ENCODE peak calls at places on chromosomes 6 and 20, in six cellular contexts. One of them, this sample, is unnamed.
A peak's percentile ranks its signal among the peaks of the same experiment; 100 is the strongest.

GRCh38 chr6:133964052-133964451 is 11.0 kb downstream of the TBPL1 start:
- DNase-seq in left lung: no peak
- DNase-seq in mesothelial cell of epicardium: no peak
- DNase-seq in stimulated activated CD4-positive, alpha-beta T cell treated with anti-CD3 and anti-CD28 coated beads, Interleukin-15, amount 100 ng/mL, for 1 hour: no peak
- DNase-seq in stimulated activated CD8-positive, alpha-beta memory T cell treated with anti-CD3 and anti-CD28 coated beads, Interleukin-2, amount 100 ng/mL, for 1 hour: no peak
- DNase-seq in activated T-cell treated with anti-CD3 and anti-CD28 coated beads, Interleukin-2, amount 50 U/mL, for 72 hours: no peak
- DNase-seq in this sample: no peak

GRCh38 chr6:142945446-142946180 is 637 bp upstream of the HIVEP2 start:
- DNase-seq in left lung: peak; percentile 86
- DNase-seq in mesothelial cell of epicardium: peak; percentile 69
- DNase-seq in stimulated activated CD4-positive, alpha-beta T cell treated with anti-CD3 and anti-CD28 coated beads, Interleukin-15, amount 100 ng/mL, for 1 hour: peak; percentile 42
- DNase-seq in stimulated activated CD8-positive, alpha-beta memory T cell treated with anti-CD3 and anti-CD28 coated beads, Interleukin-2, amount 100 ng/mL, for 1 hour: peak; percentile 31
- DNase-seq in activated T-cell treated with anti-CD3 and anti-CD28 coated beads, Interleukin-2, amount 50 U/mL, for 72 hours: peak; percentile 69
- DNase-seq in this sample: peak; percentile 71

GRCh38 chr6:143878272-143878760 is 14.0 kb downstream of the ZC2HC1B start:
- DNase-seq in left lung: no peak
- DNase-seq in mesothelial cell of epicardium: no peak
- DNase-seq in stimulated activated CD4-positive, alpha-beta T cell treated with anti-CD3 and anti-CD28 coated beads, Interleukin-15, amount 100 ng/mL, for 1 hour: no peak
- DNase-seq in stimulated activated CD8-positive, alpha-beta memory T cell treated with anti-CD3 and anti-CD28 coated beads, Interleukin-2, amount 100 ng/mL, for 1 hour: no peak
- DNase-seq in activated T-cell treated with anti-CD3 and anti-CD28 coated beads, Interleukin-2, amount 50 U/mL, for 72 hours: no peak
- DNase-seq in this sample: no peak

GRCh38 chr20:5973172-5973571 is 22.7 kb downstream of the MCM8 start:
- DNase-seq in left lung: no peak
- DNase-seq in mesothelial cell of epicardium: no peak
- DNase-seq in stimulated activated CD4-positive, alpha-beta T cell treated with anti-CD3 and anti-CD28 coated beads, Interleukin-15, amount 100 ng/mL, for 1 hour: no peak
- DNase-seq in stimulated activated CD8-positive, alpha-beta memory T cell treated with anti-CD3 and anti-CD28 coated beads, Interleukin-2, amount 100 ng/mL, for 1 hour: no peak
- DNase-seq in activated T-cell treated with anti-CD3 and anti-CD28 coated beads, Interleukin-2, amount 50 U/mL, for 72 hours: no peak
- DNase-seq in this sample: no peak

GRCh38 chr6:52457096-52457495 is 37.0 kb downstream of the EFHC1 start:
- DNase-seq in left lung: no peak
- DNase-seq in mesothelial cell of epicardium: no peak
- DNase-seq in stimulated activated CD4-positive, alpha-beta T cell treated with anti-CD3 and anti-CD28 coated beads, Interleukin-15, amount 100 ng/mL, for 1 hour: no peak
- DNase-seq in stimulated activated CD8-positive, alpha-beta memory T cell treated with anti-CD3 and anti-CD28 coated beads, Interleukin-2, amount 100 ng/mL, for 1 hour: no peak
- DNase-seq in activated T-cell treated with anti-CD3 and anti-CD28 coated beads, Interleukin-2, amount 50 U/mL, for 72 hours: no peak
- DNase-seq in this sample: no peak

GRCh38 chr6:101011165-101011564 is 130.0 kb upstream of the ASCC3 start:
- DNase-seq in left lung: no peak
- DNase-seq in mesothelial cell of epicardium: no peak
- DNase-seq in stimulated activated CD4-positive, alpha-beta T cell treated with anti-CD3 and anti-CD28 coated beads, Interleukin-15, amount 100 ng/mL, for 1 hour: no peak
- DNase-seq in stimulated activated CD8-positive, alpha-beta memory T cell treated with anti-CD3 and anti-CD28 coated beads, Interleukin-2, amount 100 ng/mL, for 1 hour: no peak
- DNase-seq in activated T-cell treated with anti-CD3 and anti-CD28 coated beads, Interleukin-2, amount 50 U/mL, for 72 hours: no peak
- DNase-seq in this sample: no peak

GRCh38 chr20:4457566-4458543 is 263.9 kb upstream of the PRND start:
- DNase-seq in left lung: no peak
- DNase-seq in mesothelial cell of epicardium: no peak
- DNase-seq in stimulated activated CD4-positive, alpha-beta T cell treated with anti-CD3 and anti-CD28 coated beads, Interleukin-15, amount 100 ng/mL, for 1 hour: no peak
- DNase-seq in stimulated activated CD8-positive, alpha-beta memory T cell treated with anti-CD3 and anti-CD28 coated beads, Interleukin-2, amount 100 ng/mL, for 1 hour: no peak
- DNase-seq in activated T-cell treated with anti-CD3 and anti-CD28 coated beads, Interleukin-2, amount 50 U/mL, for 72 hours: no peak
- DNase-seq in this sample: no peak

GRCh38 chr6:85453490-85453889 is 3.6 kb downstream of the NT5E start:
- DNase-seq in left lung: no peak
- DNase-seq in mesothelial cell of epicardium: no peak
- DNase-seq in stimulated activated CD4-positive, alpha-beta T cell treated with anti-CD3 and anti-CD28 coated beads, Interleukin-15, amount 100 ng/mL, for 1 hour: no peak
- DNase-seq in stimulated activated CD8-positive, alpha-beta memory T cell treated with anti-CD3 and anti-CD28 coated beads, Interleukin-2, amount 100 ng/mL, for 1 hour: no peak
- DNase-seq in activated T-cell treated with anti-CD3 and anti-CD28 coated beads, Interleukin-2, amount 50 U/mL, for 72 hours: no peak
- DNase-seq in this sample: no peak

GRCh38 chr6:6699741-6700367 is 111.3 kb downstream of the LY86 start:
- DNase-seq in left lung: no peak
- DNase-seq in mesothelial cell of epicardium: peak; percentile 82
- DNase-seq in stimulated activated CD4-positive, alpha-beta T cell treated with anti-CD3 and anti-CD28 coated beads, Interleukin-15, amount 100 ng/mL, for 1 hour: no peak
- DNase-seq in stimulated activated CD8-positive, alpha-beta memory T cell treated with anti-CD3 and anti-CD28 coated beads, Interleukin-2, amount 100 ng/mL, for 1 hour: no peak
- DNase-seq in activated T-cell treated with anti-CD3 and anti-CD28 coated beads, Interleukin-2, amount 50 U/mL, for 72 hours: no peak
- DNase-seq in this sample: peak; percentile 81

GRCh38 chr6:24666097-24666615 is 543 bp downstream of the TDP2 start:
- DNase-seq in left lung: peak; percentile 82
- DNase-seq in mesothelial cell of epicardium: peak; percentile 72
- DNase-seq in stimulated activated CD4-positive, alpha-beta T cell treated with anti-CD3 and anti-CD28 coated beads, Interleukin-15, amount 100 ng/mL, for 1 hour: peak; percentile 33
- DNase-seq in stimulated activated CD8-positive, alpha-beta memory T cell treated with anti-CD3 and anti-CD28 coated beads, Interleukin-2, amount 100 ng/mL, for 1 hour: peak; percentile 10
- DNase-seq in activated T-cell treated with anti-CD3 and anti-CD28 coated beads, Interleukin-2, amount 50 U/mL, for 72 hours: peak; percentile 50
- DNase-seq in this sample: no peak

GRCh38 chr6:73803562-73804221 is 107.7 kb downstream of the CD109 start:
- DNase-seq in left lung: no peak
- DNase-seq in mesothelial cell of epicardium: no peak
- DNase-seq in stimulated activated CD4-positive, alpha-beta T cell treated with anti-CD3 and anti-CD28 coated beads, Interleukin-15, amount 100 ng/mL, for 1 hour: no peak
- DNase-seq in stimulated activated CD8-positive, alpha-beta memory T cell treated with anti-CD3 and anti-CD28 coated beads, Interleukin-2, amount 100 ng/mL, for 1 hour: no peak
- DNase-seq in activated T-cell treated with anti-CD3 and anti-CD28 coated beads, Interleukin-2, amount 50 U/mL, for 72 hours: no peak
- DNase-seq in this sample: no peak

GRCh38 chr6:14763616-14764015 is 482.3 kb upstream of the JARID2 start:
- DNase-seq in left lung: no peak
- DNase-seq in mesothelial cell of epicardium: no peak
- DNase-seq in stimulated activated CD4-positive, alpha-beta T cell treated with anti-CD3 and anti-CD28 coated beads, Interleukin-15, amount 100 ng/mL, for 1 hour: no peak
- DNase-seq in stimulated activated CD8-positive, alpha-beta memory T cell treated with anti-CD3 and anti-CD28 coated beads, Interleukin-2, amount 100 ng/mL, for 1 hour: no peak
- DNase-seq in activated T-cell treated with anti-CD3 and anti-CD28 coated beads, Interleukin-2, amount 50 U/mL, for 72 hours: no peak
- DNase-seq in this sample: no peak

GRCh38 chr6:10373642-10374359 is 41.1 kb downstream of the TFAP2A start:
- DNase-seq in left lung: no peak
- DNase-seq in mesothelial cell of epicardium: no peak
- DNase-seq in stimulated activated CD4-positive, alpha-beta T cell treated with anti-CD3 and anti-CD28 coated beads, Interleukin-15, amount 100 ng/mL, for 1 hour: no peak
- DNase-seq in stimulated activated CD8-positive, alpha-beta memory T cell treated with anti-CD3 and anti-CD28 coated beads, Interleukin-2, amount 100 ng/mL, for 1 hour: no peak
- DNase-seq in activated T-cell treated with anti-CD3 and anti-CD28 coated beads, Interleukin-2, amount 50 U/mL, for 72 hours: no peak
- DNase-seq in this sample: no peak

GRCh38 chr6:88641178-88641903 is 322.1 kb downstream of the RNGTT start:
- DNase-seq in left lung: peak; percentile 21
- DNase-seq in mesothelial cell of epicardium: no peak
- DNase-seq in stimulated activated CD4-positive, alpha-beta T cell treated with anti-CD3 and anti-CD28 coated beads, Interleukin-15, amount 100 ng/mL, for 1 hour: no peak
- DNase-seq in stimulated activated CD8-positive, alpha-beta memory T cell treated with anti-CD3 and anti-CD28 coated beads, Interleukin-2, amount 100 ng/mL, for 1 hour: no peak
- DNase-seq in activated T-cell treated with anti-CD3 and anti-CD28 coated beads, Interleukin-2, amount 50 U/mL, for 72 hours: no peak
- DNase-seq in this sample: no peak

GRCh38 chr20:63536241-63536977 is 767 bp downstream of the PTK6 start:
- DNase-seq in left lung: peak; percentile 82
- DNase-seq in mesothelial cell of epicardium: no peak
- DNase-seq in stimulated activated CD4-positive, alpha-beta T cell treated with anti-CD3 and anti-CD28 coated beads, Interleukin-15, amount 100 ng/mL, for 1 hour: no peak
- DNase-seq in stimulated activated CD8-positive, alpha-beta memory T cell treated with anti-CD3 and anti-CD28 coated beads, Interleukin-2, amount 100 ng/mL, for 1 hour: no peak
- DNase-seq in activated T-cell treated with anti-CD3 and anti-CD28 coated beads, Interleukin-2, amount 50 U/mL, for 72 hours: no peak
- DNase-seq in this sample: no peak

GRCh38 chr6:104229057-104229456 is 630.7 kb downstream of the HACE1 start:
- DNase-seq in left lung: no peak
- DNase-seq in mesothelial cell of epicardium: no peak
- DNase-seq in stimulated activated CD4-positive, alpha-beta T cell treated with anti-CD3 and anti-CD28 coated beads, Interleukin-15, amount 100 ng/mL, for 1 hour: no peak
- DNase-seq in stimulated activated CD8-positive, alpha-beta memory T cell treated with anti-CD3 and anti-CD28 coated beads, Interleukin-2, amount 100 ng/mL, for 1 hour: no peak
- DNase-seq in activated T-cell treated with anti-CD3 and anti-CD28 coated beads, Interleukin-2, amount 50 U/mL, for 72 hours: no peak
- DNase-seq in this sample: no peak

GRCh38 chr6:145283856-145284255 is 451.5 kb downstream of the EPM2A start:
- DNase-seq in left lung: no peak
- DNase-seq in mesothelial cell of epicardium: no peak
- DNase-seq in stimulated activated CD4-positive, alpha-beta T cell treated with anti-CD3 and anti-CD28 coated beads, Interleukin-15, amount 100 ng/mL, for 1 hour: no peak
- DNase-seq in stimulated activated CD8-positive, alpha-beta memory T cell treated with anti-CD3 and anti-CD28 coated beads, Interleukin-2, amount 100 ng/mL, for 1 hour: no peak
- DNase-seq in activated T-cell treated with anti-CD3 and anti-CD28 coated beads, Interleukin-2, amount 50 U/mL, for 72 hours: no peak
- DNase-seq in this sample: no peak

GRCh38 chr6:150685860-150686259 is 86.2 kb downstream of the PLEKHG1 start:
- DNase-seq in left lung: peak; percentile 70
- DNase-seq in mesothelial cell of epicardium: no peak
- DNase-seq in stimulated activated CD4-positive, alpha-beta T cell treated with anti-CD3 and anti-CD28 coated beads, Interleukin-15, amount 100 ng/mL, for 1 hour: peak; percentile 20
- DNase-seq in stimulated activated CD8-positive, alpha-beta memory T cell treated with anti-CD3 and anti-CD28 coated beads, Interleukin-2, amount 100 ng/mL, for 1 hour: no peak
- DNase-seq in activated T-cell treated with anti-CD3 and anti-CD28 coated beads, Interleukin-2, amount 50 U/mL, for 72 hours: peak; percentile 63
- DNase-seq in this sample: no peak

GRCh38 chr6:106098383-106099234 is 12.5 kb downstream of the PRDM1 start:
- DNase-seq in left lung: no peak
- DNase-seq in mesothelial cell of epicardium: no peak
- DNase-seq in stimulated activated CD4-positive, alpha-beta T cell treated with anti-CD3 and anti-CD28 coated beads, Interleukin-15, amount 100 ng/mL, for 1 hour: peak; percentile 49
- DNase-seq in stimulated activated CD8-positive, alpha-beta memory T cell treated with anti-CD3 and anti-CD28 coated beads, Interleukin-2, amount 100 ng/mL, for 1 hour: peak; percentile 41
- DNase-seq in activated T-cell treated with anti-CD3 and anti-CD28 coated beads, Interleukin-2, amount 50 U/mL, for 72 hours: peak; percentile 91
- DNase-seq in this sample: no peak

GRCh38 chr20:36315545-36316351 is 9.6 kb downstream of the DLGAP4 start:
- DNase-seq in left lung: no peak
- DNase-seq in mesothelial cell of epicardium: no peak
- DNase-seq in stimulated activated CD4-positive, alpha-beta T cell treated with anti-CD3 and anti-CD28 coated beads, Interleukin-15, amount 100 ng/mL, for 1 hour: no peak
- DNase-seq in stimulated activated CD8-positive, alpha-beta memory T cell treated with anti-CD3 and anti-CD28 coated beads, Interleukin-2, amount 100 ng/mL, for 1 hour: no peak
- DNase-seq in activated T-cell treated with anti-CD3 and anti-CD28 coated beads, Interleukin-2, amount 50 U/mL, for 72 hours: no peak
- DNase-seq in this sample: peak; percentile 62

GRCh38 chr6:122014961-122015360 is 384.5 kb upstream of the HSF2 start:
- DNase-seq in left lung: no peak
- DNase-seq in mesothelial cell of epicardium: no peak
- DNase-seq in stimulated activated CD4-positive, alpha-beta T cell treated with anti-CD3 and anti-CD28 coated beads, Interleukin-15, amount 100 ng/mL, for 1 hour: no peak
- DNase-seq in stimulated activated CD8-positive, alpha-beta memory T cell treated with anti-CD3 and anti-CD28 coated beads, Interleukin-2, amount 100 ng/mL, for 1 hour: no peak
- DNase-seq in activated T-cell treated with anti-CD3 and anti-CD28 coated beads, Interleukin-2, amount 50 U/mL, for 72 hours: no peak
- DNase-seq in this sample: no peak

GRCh38 chr6:24845578-24845977 is 46.9 kb upstream of the ARMH2 start:
- DNase-seq in left lung: no peak
- DNase-seq in mesothelial cell of epicardium: no peak
- DNase-seq in stimulated activated CD4-positive, alpha-beta T cell treated with anti-CD3 and anti-CD28 coated beads, Interleukin-15, amount 100 ng/mL, for 1 hour: no peak
- DNase-seq in stimulated activated CD8-positive, alpha-beta memory T cell treated with anti-CD3 and anti-CD28 coated beads, Interleukin-2, amount 100 ng/mL, for 1 hour: no peak
- DNase-seq in activated T-cell treated with anti-CD3 and anti-CD28 coated beads, Interleukin-2, amount 50 U/mL, for 72 hours: no peak
- DNase-seq in this sample: no peak

GRCh38 chr6:82216549-82216948 is 31.0 kb downstream of the IBTK start:
- DNase-seq in left lung: no peak
- DNase-seq in mesothelial cell of epicardium: no peak
- DNase-seq in stimulated activated CD4-positive, alpha-beta T cell treated with anti-CD3 and anti-CD28 coated beads, Interleukin-15, amount 100 ng/mL, for 1 hour: no peak
- DNase-seq in stimulated activated CD8-positive, alpha-beta memory T cell treated with anti-CD3 and anti-CD28 coated beads, Interleukin-2, amount 100 ng/mL, for 1 hour: no peak
- DNase-seq in activated T-cell treated with anti-CD3 and anti-CD28 coated beads, Interleukin-2, amount 50 U/mL, for 72 hours: no peak
- DNase-seq in this sample: no peak

GRCh38 chr6:56840467-56841371 is 114.2 kb upstream of the BEND6 start:
- DNase-seq in left lung: no peak
- DNase-seq in mesothelial cell of epicardium: no peak
- DNase-seq in stimulated activated CD4-positive, alpha-beta T cell treated with anti-CD3 and anti-CD28 coated beads, Interleukin-15, amount 100 ng/mL, for 1 hour: no peak
- DNase-seq in stimulated activated CD8-positive, alpha-beta memory T cell treated with anti-CD3 and anti-CD28 coated beads, Interleukin-2, amount 100 ng/mL, for 1 hour: no peak
- DNase-seq in activated T-cell treated with anti-CD3 and anti-CD28 coated beads, Interleukin-2, amount 50 U/mL, for 72 hours: no peak
- DNase-seq in this sample: no peak

GRCh38 chr6:167670938-167671338 is 155.8 kb upstream of the AFDN start:
- DNase-seq in left lung: no peak
- DNase-seq in mesothelial cell of epicardium: no peak
- DNase-seq in stimulated activated CD4-positive, alpha-beta T cell treated with anti-CD3 and anti-CD28 coated beads, Interleukin-15, amount 100 ng/mL, for 1 hour: no peak
- DNase-seq in stimulated activated CD8-positive, alpha-beta memory T cell treated with anti-CD3 and anti-CD28 coated beads, Interleukin-2, amount 100 ng/mL, for 1 hour: no peak
- DNase-seq in activated T-cell treated with anti-CD3 and anti-CD28 coated beads, Interleukin-2, amount 50 U/mL, for 72 hours: no peak
- DNase-seq in this sample: no peak

GRCh38 chr6:158142789-158143188 is 25.3 kb downstream of the SERAC1 start:
- DNase-seq in left lung: no peak
- DNase-seq in mesothelial cell of epicardium: no peak
- DNase-seq in stimulated activated CD4-positive, alpha-beta T cell treated with anti-CD3 and anti-CD28 coated beads, Interleukin-15, amount 100 ng/mL, for 1 hour: no peak
- DNase-seq in stimulated activated CD8-positive, alpha-beta memory T cell treated with anti-CD3 and anti-CD28 coated beads, Interleukin-2, amount 100 ng/mL, for 1 hour: no peak
- DNase-seq in activated T-cell treated with anti-CD3 and anti-CD28 coated beads, Interleukin-2, amount 50 U/mL, for 72 hours: no peak
- DNase-seq in this sample: no peak

GRCh38 chr20:32516985-32517873 is 67.9 kb downstream of the NOL4L start:
- DNase-seq in left lung: peak; percentile 51
- DNase-seq in mesothelial cell of epicardium: no peak
- DNase-seq in stimulated activated CD4-positive, alpha-beta T cell treated with anti-CD3 and anti-CD28 coated beads, Interleukin-15, amount 100 ng/mL, for 1 hour: no peak
- DNase-seq in stimulated activated CD8-positive, alpha-beta memory T cell treated with anti-CD3 and anti-CD28 coated beads, Interleukin-2, amount 100 ng/mL, for 1 hour: no peak
- DNase-seq in activated T-cell treated with anti-CD3 and anti-CD28 coated beads, Interleukin-2, amount 50 U/mL, for 72 hours: no peak
- DNase-seq in this sample: no peak

GRCh38 chr20:59042151-59042795 is at the start of gene PRELID3B:
- DNase-seq in left lung: no peak
- DNase-seq in mesothelial cell of epicardium: no peak
- DNase-seq in stimulated activated CD4-positive, alpha-beta T cell treated with anti-CD3 and anti-CD28 coated beads, Interleukin-15, amount 100 ng/mL, for 1 hour: no peak
- DNase-seq in stimulated activated CD8-positive, alpha-beta memory T cell treated with anti-CD3 and anti-CD28 coated beads, Interleukin-2, amount 100 ng/mL, for 1 hour: no peak
- DNase-seq in activated T-cell treated with anti-CD3 and anti-CD28 coated beads, Interleukin-2, amount 50 U/mL, for 72 hours: no peak
- DNase-seq in this sample: no peak

GRCh38 chr20:62766716-62767115 is 29.6 kb upstream of the MRGBP start:
- DNase-seq in left lung: peak; percentile 6
- DNase-seq in mesothelial cell of epicardium: peak; percentile 65
- DNase-seq in stimulated activated CD4-positive, alpha-beta T cell treated with anti-CD3 and anti-CD28 coated beads, Interleukin-15, amount 100 ng/mL, for 1 hour: no peak
- DNase-seq in stimulated activated CD8-positive, alpha-beta memory T cell treated with anti-CD3 and anti-CD28 coated beads, Interleukin-2, amount 100 ng/mL, for 1 hour: no peak
- DNase-seq in activated T-cell treated with anti-CD3 and anti-CD28 coated beads, Interleukin-2, amount 50 U/mL, for 72 hours: no peak
- DNase-seq in this sample: no peak

GRCh38 chr6:22613695-22614094 is 44.3 kb downstream of the HDGFL1 start:
- DNase-seq in left lung: no peak
- DNase-seq in mesothelial cell of epicardium: no peak
- DNase-seq in stimulated activated CD4-positive, alpha-beta T cell treated with anti-CD3 and anti-CD28 coated beads, Interleukin-15, amount 100 ng/mL, for 1 hour: no peak
- DNase-seq in stimulated activated CD8-positive, alpha-beta memory T cell treated with anti-CD3 and anti-CD28 coated beads, Interleukin-2, amount 100 ng/mL, for 1 hour: no peak
- DNase-seq in activated T-cell treated with anti-CD3 and anti-CD28 coated beads, Interleukin-2, amount 50 U/mL, for 72 hours: no peak
- DNase-seq in this sample: no peak

GRCh38 chr20:57211949-57212889 is 54.2 kb downstream of the BMP7 start:
- DNase-seq in left lung: no peak
- DNase-seq in mesothelial cell of epicardium: peak; percentile 63
- DNase-seq in stimulated activated CD4-positive, alpha-beta T cell treated with anti-CD3 and anti-CD28 coated beads, Interleukin-15, amount 100 ng/mL, for 1 hour: no peak
- DNase-seq in stimulated activated CD8-positive, alpha-beta memory T cell treated with anti-CD3 and anti-CD28 coated beads, Interleukin-2, amount 100 ng/mL, for 1 hour: no peak
- DNase-seq in activated T-cell treated with anti-CD3 and anti-CD28 coated beads, Interleukin-2, amount 50 U/mL, for 72 hours: no peak
- DNase-seq in this sample: no peak

GRCh38 chr20:60525397-60525796 is 567.2 kb downstream of the CDH26 start:
- DNase-seq in left lung: no peak
- DNase-seq in mesothelial cell of epicardium: no peak
- DNase-seq in stimulated activated CD4-positive, alpha-beta T cell treated with anti-CD3 and anti-CD28 coated beads, Interleukin-15, amount 100 ng/mL, for 1 hour: no peak
- DNase-seq in stimulated activated CD8-positive, alpha-beta memory T cell treated with anti-CD3 and anti-CD28 coated beads, Interleukin-2, amount 100 ng/mL, for 1 hour: no peak
- DNase-seq in activated T-cell treated with anti-CD3 and anti-CD28 coated beads, Interleukin-2, amount 50 U/mL, for 72 hours: no peak
- DNase-seq in this sample: no peak

GRCh38 chr6:128725271-128726233 is 157.4 kb upstream of the LAMA2 start:
- DNase-seq in left lung: no peak
- DNase-seq in mesothelial cell of epicardium: no peak
- DNase-seq in stimulated activated CD4-positive, alpha-beta T cell treated with anti-CD3 and anti-CD28 coated beads, Interleukin-15, amount 100 ng/mL, for 1 hour: no peak
- DNase-seq in stimulated activated CD8-positive, alpha-beta memory T cell treated with anti-CD3 and anti-CD28 coated beads, Interleukin-2, amount 100 ng/mL, for 1 hour: no peak
- DNase-seq in activated T-cell treated with anti-CD3 and anti-CD28 coated beads, Interleukin-2, amount 50 U/mL, for 72 hours: peak; percentile 13
- DNase-seq in this sample: no peak